ENCODE peak calls at places on chromosome 6, in five cellular contexts. B is ascending aorta; L is activated T-helper 1 cell treated with anti-CD3 and anti-CD28 coated beads, Interleukin-12 subunit alpha, Interleukin-12 subunit beta, Interleukin-2, Interleukin-4 antibody, amounts not matched to agents 30 ng/mL and 10 ng/mL and 1 ng/mL, durations not matched to agents 14 hours and 24 hours and 36 hours; W is HTR-8/SVneo; Q is LoVo. I is an unnamed sample.

GRCh38 chr6:129575378-129576118 is 134.4 kb downstream of the ARHGAP18 start:
- DNase-seq in W (peak; percentile 60), Q (peak; percentile 53), L (no peak), B (no peak), I (peak; percentile 68)

GRCh38 chr6:148493374-148493773 is 150.7 kb downstream of the SASH1 start:
- DNase-seq in B (no peak), L (no peak), W (no peak), Q (no peak), I (no peak)

GRCh38 chr6:10883312-10884244 is 1.7 kb upstream of the GCM2 start:
- DNase-seq in B (no peak), Q (no peak), L (no peak), W (no peak), I (no peak)

GRCh38 chr6:95294047-95294446 is 283.3 kb upstream of the MANEA start:
- DNase-seq in L (no peak), B (no peak), Q (no peak), W (no peak), I (no peak)

GRCh38 chr6:27332692-27333641 is 20.9 kb upstream of the POM121L2 start:
- DNase-seq in Q (no peak), L (no peak), B (no peak), W (peak; percentile 69), I (peak; percentile 84)

GRCh38 chr6:43948527-43949450 is 178.5 kb downstream of the MRPL14 start:
- DNase-seq in W (no peak), L (no peak), B (no peak), Q (no peak), I (no peak)

GRCh38 chr6:161882196-161882595 is 608.3 kb upstream of the AGPAT4 start:
- DNase-seq in W (peak; percentile 2), Q (no peak), B (no peak), L (no peak), I (no peak)

GRCh38 chr6:25050356-25050755 is 114.6 kb upstream of the RIPOR2 start:
- DNase-seq in L (peak; percentile 32), Q (no peak), B (no peak), W (peak; percentile 72), I (peak; percentile 69)

GRCh38 chr6:17291778-17292177 is 10.6 kb downstream of the RBM24 start:
- DNase-seq in L (no peak), Q (no peak), B (no peak), W (no peak), I (no peak)

GRCh38 chr6:114008331-114008730 is 37.4 kb upstream of the HDAC2 start:
- DNase-seq in B (no peak), Q (no peak), W (no peak), L (no peak), I (no peak)

GRCh38 chr6:56840467-56841371 is 114.2 kb upstream of the BEND6 start:
- DNase-seq in Q (peak; percentile 55), B (no peak), W (peak; percentile 60), L (no peak), I (peak; percentile 33)

GRCh38 chr6:83442752-83443151 is 11.9 kb upstream of the ME1 start:
- DNase-seq in W (no peak), B (no peak), L (no peak), Q (no peak), I (no peak)